ENCODE peak calls at places on chromosomes 11 and 22, in eight cellular contexts. One of them, this sample, is unnamed.
A peak's percentile ranks its signal among the peaks of the same experiment; 100 is the strongest.

GRCh38 chr11:72227316-72228228 is 3.0 kb downstream of the INPPL1 start:
- DNase-seq in posterior cingulate gyrus: no peak
- DNase-seq in brain microvascular endothelial cell: no peak
- DNase-seq in stimulated activated CD8-positive, alpha-beta memory T cell treated with anti-CD3 and anti-CD28 coated beads, Interleukin-4, amount 100 ng/mL, for 1 hour: no peak
- DNase-seq in WERI-Rb-1: peak; percentile 58
- DNase-seq in HFF-Myc: no peak
- DNase-seq in Daoy: no peak
- DNase-seq in HTR-8/SVneo: no peak
- DNase-seq in this sample: no peak

GRCh38 chr11:12807621-12808020 is 133.4 kb downstream of the TEAD1 start:
- DNase-seq in WERI-Rb-1: peak; percentile 71
- DNase-seq in HFF-Myc: no peak
- DNase-seq in brain microvascular endothelial cell: no peak
- DNase-seq in stimulated activated CD8-positive, alpha-beta memory T cell treated with anti-CD3 and anti-CD28 coated beads, Interleukin-4, amount 100 ng/mL, for 1 hour: no peak
- DNase-seq in Daoy: no peak
- DNase-seq in HTR-8/SVneo: no peak
- DNase-seq in posterior cingulate gyrus: no peak
- DNase-seq in this sample: no peak

GRCh38 chr22:29117799-29118477 is 45.1 kb downstream of the KREMEN1 start:
- DNase-seq in HTR-8/SVneo: no peak
- DNase-seq in Daoy: no peak
- DNase-seq in stimulated activated CD8-positive, alpha-beta memory T cell treated with anti-CD3 and anti-CD28 coated beads, Interleukin-4, amount 100 ng/mL, for 1 hour: no peak
- DNase-seq in posterior cingulate gyrus: no peak
- DNase-seq in HFF-Myc: no peak
- DNase-seq in brain microvascular endothelial cell: no peak
- DNase-seq in WERI-Rb-1: no peak
- DNase-seq in this sample: no peak

GRCh38 chr11:34874202-34874601 is 42.0 kb downstream of the APIP start:
- DNase-seq in WERI-Rb-1: no peak
- DNase-seq in stimulated activated CD8-positive, alpha-beta memory T cell treated with anti-CD3 and anti-CD28 coated beads, Interleukin-4, amount 100 ng/mL, for 1 hour: no peak
- DNase-seq in HTR-8/SVneo: no peak
- DNase-seq in brain microvascular endothelial cell: no peak
- DNase-seq in HFF-Myc: no peak
- DNase-seq in Daoy: no peak
- DNase-seq in posterior cingulate gyrus: no peak
- DNase-seq in this sample: no peak

GRCh38 chr22:42922374-42923177 is 65.5 kb upstream of the ARFGAP3 start:
- DNase-seq in HTR-8/SVneo: no peak
- DNase-seq in stimulated activated CD8-positive, alpha-beta memory T cell treated with anti-CD3 and anti-CD28 coated beads, Interleukin-4, amount 100 ng/mL, for 1 hour: no peak
- DNase-seq in HFF-Myc: no peak
- DNase-seq in WERI-Rb-1: no peak
- DNase-seq in brain microvascular endothelial cell: no peak
- DNase-seq in Daoy: no peak
- DNase-seq in posterior cingulate gyrus: no peak
- DNase-seq in this sample: no peak

GRCh38 chr22:43515902-43516301 is 104.1 kb downstream of the MPPED1 start:
- DNase-seq in brain microvascular endothelial cell: no peak
- DNase-seq in stimulated activated CD8-positive, alpha-beta memory T cell treated with anti-CD3 and anti-CD28 coated beads, Interleukin-4, amount 100 ng/mL, for 1 hour: no peak
- DNase-seq in posterior cingulate gyrus: no peak
- DNase-seq in WERI-Rb-1: peak; percentile 29
- DNase-seq in HTR-8/SVneo: no peak
- DNase-seq in HFF-Myc: no peak
- DNase-seq in Daoy: no peak
- DNase-seq in this sample: peak; percentile 9

GRCh38 chr11:123478352-123478986 is 48.4 kb downstream of the GRAMD1B start:
- DNase-seq in stimulated activated CD8-positive, alpha-beta memory T cell treated with anti-CD3 and anti-CD28 coated beads, Interleukin-4, amount 100 ng/mL, for 1 hour: no peak
- DNase-seq in HTR-8/SVneo: peak; percentile 69
- DNase-seq in posterior cingulate gyrus: peak; percentile 53
- DNase-seq in Daoy: peak; percentile 73
- DNase-seq in HFF-Myc: peak; percentile 71
- DNase-seq in WERI-Rb-1: peak; percentile 79
- DNase-seq in brain microvascular endothelial cell: peak; percentile 64
- DNase-seq in this sample: peak; percentile 76

GRCh38 chr11:134578807-134579708 is 167.0 kb upstream of the B3GAT1 start:
- DNase-seq in WERI-Rb-1: peak; percentile 79
- DNase-seq in posterior cingulate gyrus: no peak
- DNase-seq in stimulated activated CD8-positive, alpha-beta memory T cell treated with anti-CD3 and anti-CD28 coated beads, Interleukin-4, amount 100 ng/mL, for 1 hour: no peak
- DNase-seq in Daoy: no peak
- DNase-seq in HTR-8/SVneo: no peak
- DNase-seq in brain microvascular endothelial cell: no peak
- DNase-seq in HFF-Myc: no peak
- DNase-seq in this sample: no peak

GRCh38 chr11:57181678-57182305 is at the start of gene LRRC55:
- DNase-seq in brain microvascular endothelial cell: no peak
- DNase-seq in Daoy: peak; percentile 18
- DNase-seq in stimulated activated CD8-positive, alpha-beta memory T cell treated with anti-CD3 and anti-CD28 coated beads, Interleukin-4, amount 100 ng/mL, for 1 hour: no peak
- DNase-seq in WERI-Rb-1: no peak
- DNase-seq in HTR-8/SVneo: no peak
- DNase-seq in HFF-Myc: no peak
- DNase-seq in posterior cingulate gyrus: no peak
- DNase-seq in this sample: no peak

GRCh38 chr11:44096360-44097188 is 1.1 kb downstream of the EXT2 start:
- DNase-seq in HFF-Myc: no peak
- DNase-seq in WERI-Rb-1: no peak
- DNase-seq in Daoy: peak; percentile 60
- DNase-seq in brain microvascular endothelial cell: no peak
- DNase-seq in stimulated activated CD8-positive, alpha-beta memory T cell treated with anti-CD3 and anti-CD28 coated beads, Interleukin-4, amount 100 ng/mL, for 1 hour: no peak
- DNase-seq in posterior cingulate gyrus: no peak
- DNase-seq in HTR-8/SVneo: no peak
- DNase-seq in this sample: no peak

GRCh38 chr11:107705027-107705426 is 6.8 kb downstream of the SLN start:
- DNase-seq in posterior cingulate gyrus: no peak
- DNase-seq in HFF-Myc: peak; percentile 46
- DNase-seq in HTR-8/SVneo: peak; percentile 68
- DNase-seq in brain microvascular endothelial cell: peak; percentile 82
- DNase-seq in stimulated activated CD8-positive, alpha-beta memory T cell treated with anti-CD3 and anti-CD28 coated beads, Interleukin-4, amount 100 ng/mL, for 1 hour: no peak
- DNase-seq in WERI-Rb-1: no peak
- DNase-seq in Daoy: peak; percentile 87
- DNase-seq in this sample: no peak

GRCh38 chr11:67627788-67628624 is 1.7 kb downstream of the NUDT8 start:
- DNase-seq in Daoy: no peak
- DNase-seq in posterior cingulate gyrus: no peak
- DNase-seq in brain microvascular endothelial cell: no peak
- DNase-seq in HTR-8/SVneo: no peak
- DNase-seq in WERI-Rb-1: no peak
- DNase-seq in stimulated activated CD8-positive, alpha-beta memory T cell treated with anti-CD3 and anti-CD28 coated beads, Interleukin-4, amount 100 ng/mL, for 1 hour: no peak
- DNase-seq in HFF-Myc: no peak
- DNase-seq in this sample: no peak

GRCh38 chr11:77127969-77128691 is at the start of gene MYO7A:
- DNase-seq in brain microvascular endothelial cell: peak; percentile 33
- DNase-seq in WERI-Rb-1: peak; percentile 96
- DNase-seq in stimulated activated CD8-positive, alpha-beta memory T cell treated with anti-CD3 and anti-CD28 coated beads, Interleukin-4, amount 100 ng/mL, for 1 hour: no peak
- DNase-seq in HFF-Myc: no peak
- DNase-seq in Daoy: peak; percentile 30
- DNase-seq in posterior cingulate gyrus: peak; percentile 42
- DNase-seq in HTR-8/SVneo: peak; percentile 52
- DNase-seq in this sample: no peak

GRCh38 chr11:106012744-106013143 is 9.3 kb downstream of the MSANTD4 start:
- DNase-seq in posterior cingulate gyrus: no peak
- DNase-seq in Daoy: peak; percentile 41
- DNase-seq in HTR-8/SVneo: no peak
- DNase-seq in stimulated activated CD8-positive, alpha-beta memory T cell treated with anti-CD3 and anti-CD28 coated beads, Interleukin-4, amount 100 ng/mL, for 1 hour: no peak
- DNase-seq in HFF-Myc: peak; percentile 20
- DNase-seq in brain microvascular endothelial cell: peak; percentile 96
- DNase-seq in WERI-Rb-1: no peak
- DNase-seq in this sample: no peak

GRCh38 chr22:50031189-50032091 is 18.9 kb upstream of the IL17REL start:
- DNase-seq in brain microvascular endothelial cell: no peak
- DNase-seq in HFF-Myc: no peak
- DNase-seq in Daoy: no peak
- DNase-seq in HTR-8/SVneo: no peak
- DNase-seq in stimulated activated CD8-positive, alpha-beta memory T cell treated with anti-CD3 and anti-CD28 coated beads, Interleukin-4, amount 100 ng/mL, for 1 hour: no peak
- DNase-seq in WERI-Rb-1: no peak
- DNase-seq in posterior cingulate gyrus: no peak
- DNase-seq in this sample: no peak

GRCh38 chr11:70031631-70032469 is 46.3 kb upstream of the ANO1 start:
- DNase-seq in Daoy: no peak
- DNase-seq in stimulated activated CD8-positive, alpha-beta memory T cell treated with anti-CD3 and anti-CD28 coated beads, Interleukin-4, amount 100 ng/mL, for 1 hour: no peak
- DNase-seq in brain microvascular endothelial cell: no peak
- DNase-seq in HTR-8/SVneo: no peak
- DNase-seq in HFF-Myc: no peak
- DNase-seq in posterior cingulate gyrus: no peak
- DNase-seq in WERI-Rb-1: no peak
- DNase-seq in this sample: no peak

GRCh38 chr11:128624269-128625170 is 37.2 kb upstream of the ETS1 start:
- DNase-seq in brain microvascular endothelial cell: no peak
- DNase-seq in WERI-Rb-1: no peak
- DNase-seq in Daoy: no peak
- DNase-seq in HFF-Myc: no peak
- DNase-seq in HTR-8/SVneo: no peak
- DNase-seq in posterior cingulate gyrus: no peak
- DNase-seq in stimulated activated CD8-positive, alpha-beta memory T cell treated with anti-CD3 and anti-CD28 coated beads, Interleukin-4, amount 100 ng/mL, for 1 hour: peak; percentile 34
- DNase-seq in this sample: no peak

GRCh38 chr11:113831314-113831713 is 44.1 kb downstream of the USP28 start:
- DNase-seq in HTR-8/SVneo: no peak
- DNase-seq in Daoy: no peak
- DNase-seq in brain microvascular endothelial cell: no peak
- DNase-seq in WERI-Rb-1: no peak
- DNase-seq in stimulated activated CD8-positive, alpha-beta memory T cell treated with anti-CD3 and anti-CD28 coated beads, Interleukin-4, amount 100 ng/mL, for 1 hour: no peak
- DNase-seq in HFF-Myc: no peak
- DNase-seq in posterior cingulate gyrus: no peak
- DNase-seq in this sample: no peak

GRCh38 chr22:19174106-19175025 is 4.2 kb downstream of the SLC25A1 start:
- DNase-seq in WERI-Rb-1: no peak
- DNase-seq in HFF-Myc: peak; percentile 67
- DNase-seq in brain microvascular endothelial cell: peak; percentile 50
- DNase-seq in Daoy: peak; percentile 56
- DNase-seq in posterior cingulate gyrus: no peak
- DNase-seq in stimulated activated CD8-positive, alpha-beta memory T cell treated with anti-CD3 and anti-CD28 coated beads, Interleukin-4, amount 100 ng/mL, for 1 hour: no peak
- DNase-seq in HTR-8/SVneo: no peak
- DNase-seq in this sample: no peak

GRCh38 chr11:126611438-126611837 is 256.0 kb downstream of the ST3GAL4 start:
- DNase-seq in stimulated activated CD8-positive, alpha-beta memory T cell treated with anti-CD3 and anti-CD28 coated beads, Interleukin-4, amount 100 ng/mL, for 1 hour: no peak
- DNase-seq in posterior cingulate gyrus: no peak
- DNase-seq in WERI-Rb-1: no peak
- DNase-seq in HTR-8/SVneo: no peak
- DNase-seq in HFF-Myc: no peak
- DNase-seq in brain microvascular endothelial cell: no peak
- DNase-seq in Daoy: no peak
- DNase-seq in this sample: no peak

GRCh38 chr11:613369-613968 is 2.3 kb downstream of the IRF7 start:
- DNase-seq in Daoy: peak; percentile 50
- DNase-seq in brain microvascular endothelial cell: peak; percentile 59
- DNase-seq in WERI-Rb-1: peak; percentile 81
- DNase-seq in posterior cingulate gyrus: no peak
- DNase-seq in HTR-8/SVneo: peak; percentile 43
- DNase-seq in stimulated activated CD8-positive, alpha-beta memory T cell treated with anti-CD3 and anti-CD28 coated beads, Interleukin-4, amount 100 ng/mL, for 1 hour: peak; percentile 63
- DNase-seq in HFF-Myc: no peak
- DNase-seq in this sample: peak; percentile 61

GRCh38 chr11:19284881-19285280 is 44.1 kb upstream of the E2F8 start:
- DNase-seq in HFF-Myc: no peak
- DNase-seq in posterior cingulate gyrus: no peak
- DNase-seq in Daoy: no peak
- DNase-seq in WERI-Rb-1: no peak
- DNase-seq in HTR-8/SVneo: no peak
- DNase-seq in stimulated activated CD8-positive, alpha-beta memory T cell treated with anti-CD3 and anti-CD28 coated beads, Interleukin-4, amount 100 ng/mL, for 1 hour: no peak
- DNase-seq in brain microvascular endothelial cell: no peak
- DNase-seq in this sample: no peak

GRCh38 chr11:130611791-130612251 is 163.4 kb downstream of the ADAMTS15 start:
- DNase-seq in HFF-Myc: no peak
- DNase-seq in WERI-Rb-1: no peak
- DNase-seq in brain microvascular endothelial cell: peak; percentile 66
- DNase-seq in posterior cingulate gyrus: no peak
- DNase-seq in HTR-8/SVneo: peak; percentile 31
- DNase-seq in Daoy: no peak
- DNase-seq in stimulated activated CD8-positive, alpha-beta memory T cell treated with anti-CD3 and anti-CD28 coated beads, Interleukin-4, amount 100 ng/mL, for 1 hour: no peak
- DNase-seq in this sample: no peak

This sample was measured in NT2/D1.